ENCODE peak calls at places on chromosome 13, in four cellular contexts. A is DMS 273 treated with DMSO at 0.1 percent for 48 hours, H is NCI-H1417, J is HTR-8/SVneo. C is an unnamed sample.

GRCh38 chr13:64414381-64414780 is 2815.8 kb downstream of the PCDH9 start:
- DNase-seq in A (no peak), H (no peak), J (no peak), C (no peak)

GRCh38 chr13:27264181-27264580 is 6.4 kb upstream of the RASL11A start:
- DNase-seq in A (no peak), H (peak), J (no peak), C (no peak)

GRCh38 chr13:86282450-86282849 is 483.2 kb upstream of the SLITRK6 start:
- DNase-seq in A (no peak), H (no peak), J (no peak), C (no peak)

GRCh38 chr13:83150616-83151307 is 731.5 kb downstream of the SLITRK1 start:
- DNase-seq in A (no peak), H (no peak), J (no peak), C (no peak)

GRCh38 chr13:100129605-100130004 is 40.7 kb downstream of the PCCA start:
- DNase-seq in A (no peak), H (no peak), J (no peak), C (no peak)

GRCh38 chr13:97338571-97338970 is 95.4 kb upstream of the RAP2A start:
- DNase-seq in A (no peak), H (no peak), J (no peak), C (no peak)

GRCh38 chr13:106291006-106291405 is 244.5 kb downstream of the EFNB2 start:
- DNase-seq in A (no peak), H (no peak), J (peak), C (peak)

GRCh38 chr13:30846311-30846710 is 59.8 kb upstream of the MEDAG start:
- DNase-seq in A (no peak), H (no peak), J (no peak), C (peak)

GRCh38 chr13:79805317-79805716 is 324.4 kb downstream of the NDFIP2 start:
- DNase-seq in A (no peak), H (no peak), J (no peak), C (no peak)

GRCh38 chr13:23608704-23609413 is 38.6 kb downstream of the TNFRSF19 start:
- DNase-seq in A (peak), H (no peak), J (no peak), C (no peak)

GRCh38 chr13:110317093-110317492 is 10.0 kb downstream of the COL4A2 start:
- DNase-seq in A (no peak), H (no peak), J (no peak), C (no peak)

GRCh38 chr13:97259787-97260641 is 37.9 kb downstream of the MBNL2 start:
- DNase-seq in A (no peak), H (no peak), J (no peak), C (no peak)

GRCh38 chr13:46469064-46469463 is 82.0 kb upstream of the RUBCNL start:
- DNase-seq in A (no peak), H (no peak), J (no peak), C (no peak)

GRCh38 chr13:34675626-34676025 is 266.4 kb upstream of the NBEA start:
- DNase-seq in A (no peak), H (no peak), J (no peak), C (no peak)

GRCh38 chr13:67229438-67230242 is 496 bp downstream of the PCDH9 start:
- DNase-seq in A (no peak), H (peak), J (no peak), C (no peak)

GRCh38 chr13:30276178-30276577 is 31.2 kb downstream of the KATNAL1 start:
- DNase-seq in A (no peak), H (no peak), J (no peak), C (peak)

GRCh38 chr13:102495663-102496062 is 93.8 kb upstream of the FGF14 start:
- DNase-seq in A (no peak), H (no peak), J (no peak), C (no peak)

GRCh38 chr13:103815619-103816018 is 749.4 kb upstream of the SLC10A2 start:
- DNase-seq in A (no peak), H (no peak), J (no peak), C (no peak)

GRCh38 chr13:47310376-47310775 is 413.5 kb upstream of the HTR2A start:
- DNase-seq in A (no peak), H (no peak), J (no peak), C (no peak)

GRCh38 chr13:60396008-60396782 is 825 bp upstream of the TDRD3 start:
- DNase-seq in A (peak), H (peak), J (peak), C (peak)

GRCh38 chr13:99741979-99742378 is 229.6 kb downstream of the ZIC5 start:
- DNase-seq in A (no peak), H (peak), J (no peak), C (no peak)

GRCh38 chr13:75255653-75256052 is 226.3 kb downstream of the TBC1D4 start:
- DNase-seq in A (no peak), H (no peak), J (no peak), C (no peak)

GRCh38 chr13:96671073-96671472 is 323.2 kb downstream of the OXGR1 start:
- DNase-seq in A (no peak), H (no peak), J (no peak), C (no peak)

C was measured in kidney glomerular epithelial cell.